ENCODE peak calls at places on chromosome 15, in six cellular contexts. R, J, D, P, A and E are unnamed samples.

GRCh38 chr15:31255732-31256384 is 70.8 kb upstream of the KLF13 start:
- DNase-seq in R (no peak), J (no peak), D (no peak), P (no peak), A (no peak), E (no peak)

GRCh38 chr15:70703483-70703882 is 59.9 kb downstream of the UACA start:
- DNase-seq in R (no peak), J (no peak), D (no peak), P (no peak), A (no peak), E (no peak)

GRCh38 chr15:69357773-69358765 is 56.1 kb upstream of the KIF23 start:
- DNase-seq in R (no peak), J (no peak), D (no peak), P (no peak), A (no peak), E (no peak)

GRCh38 chr15:66515901-66516322 is 10.8 kb downstream of the ZWILCH start:
- DNase-seq in R (no peak), J (no peak), D (no peak), P (no peak), A (no peak), E (no peak)

GRCh38 chr15:84816694-84817460 is at the start of gene ALPK3:
- DNase-seq in R (no peak), J (no peak), D (no peak), P (no peak), A (no peak), E (no peak)

GRCh38 chr15:41585140-41586047 is 26.4 kb downstream of the TYRO3 start:
- DNase-seq in R (peak), J (no peak), D (peak), P (peak), A (peak), E (no peak)

GRCh38 chr15:80160570-80161156 is 7.9 kb downstream of the FAH start:
- DNase-seq in R (peak), J (no peak), D (peak), P (no peak), A (no peak), E (no peak)

GRCh38 chr15:40247406-40247971 is 8.6 kb downstream of the PAK6 start:
- DNase-seq in R (no peak), J (no peak), D (no peak), P (no peak), A (no peak), E (no peak)

GRCh38 chr15:38414351-38414750 is 39.6 kb upstream of the FAM98B start:
- DNase-seq in R (peak), J (no peak), D (no peak), P (no peak), A (peak), E (no peak)

GRCh38 chr15:45645026-45645980 is 10.5 kb downstream of the SQOR start:
- DNase-seq in R (peak), J (no peak), D (no peak), P (no peak), A (no peak), E (no peak)

GRCh38 chr15:88066758-88067157 is 189.8 kb downstream of the NTRK3 start:
- DNase-seq in R (no peak), J (no peak), D (no peak), P (no peak), A (no peak), E (no peak)

GRCh38 chr15:80828796-80829195 is 49.6 kb downstream of the CEMIP start:
- DNase-seq in R (no peak), J (no peak), D (no peak), P (no peak), A (no peak), E (no peak)

GRCh38 chr15:40291088-40291574 is 8.3 kb upstream of the ANKRD63 start:
- DNase-seq in R (no peak), J (peak), D (no peak), P (peak), A (no peak), E (peak)

GRCh38 chr15:52656412-52656811 is 22.8 kb downstream of the ATOSA start:
- DNase-seq in R (no peak), J (no peak), D (no peak), P (no peak), A (no peak), E (no peak)

GRCh38 chr15:77581896-77582569 is 50.7 kb downstream of the LINGO1 start:
- DNase-seq in R (no peak), J (no peak), D (no peak), P (no peak), A (no peak), E (no peak)

GRCh38 chr15:77107531-77108355 is 36.8 kb upstream of the TSPAN3 start:
- DNase-seq in R (peak), J (peak), D (peak), P (peak), A (peak), E (peak)

GRCh38 chr15:49624046-49624445 is 3.2 kb downstream of the DTWD1 start:
- DNase-seq in R (no peak), J (no peak), D (no peak), P (no peak), A (no peak), E (no peak)

GRCh38 chr15:67824157-67824899 is 981 bp upstream of the SKOR1 start:
- DNase-seq in R (no peak), J (no peak), D (no peak), P (no peak), A (no peak), E (no peak)

GRCh38 chr15:57138260-57138895 is 219.9 kb downstream of the TCF12 start:
- DNase-seq in R (no peak), J (peak), D (no peak), P (peak), A (peak), E (peak)

GRCh38 chr15:76994001-76994400 is 925 bp upstream of the PSTPIP1 start:
- DNase-seq in R (peak), J (no peak), D (peak), P (no peak), A (no peak), E (no peak)

GRCh38 chr15:79418693-79419279 is 13.3 kb upstream of the MINAR1 start:
- DNase-seq in R (no peak), J (no peak), D (no peak), P (no peak), A (no peak), E (no peak)

GRCh38 chr15:85411992-85412538 is 31.7 kb downstream of the AKAP13 start:
- DNase-seq in R (no peak), J (no peak), D (no peak), P (no peak), A (no peak), E (no peak)

GRCh38 chr15:68051109-68051508 is 3.0 kb upstream of the PIAS1 start:
- DNase-seq in R (no peak), J (no peak), D (no peak), P (no peak), A (no peak), E (no peak)

GRCh38 chr15:92797168-92798052 is 102.7 kb upstream of the CHD2 start:
- DNase-seq in R (no peak), J (peak), D (no peak), P (peak), A (no peak), E (peak)

GRCh38 chr15:51267714-51268105 is 70.7 kb downstream of the CYP19A1 start:
- DNase-seq in R (no peak), J (no peak), D (no peak), P (no peak), A (no peak), E (no peak)